ENCODE peak calls at places on chromosome 14, in eight cellular contexts. J, I, X, A, O, W, L and M are unnamed samples.

GRCh38 chr14:86057018-86057667 is 527.2 kb downstream of the FLRT2 start:
- DNase-seq in J (no peak), I (no peak), X (no peak), A (no peak), O (peak), W (peak), L (peak), M (no peak)

GRCh38 chr14:77143071-77143470 is 1.5 kb upstream of the ZDHHC22 start:
- DNase-seq in J (no peak), I (no peak), X (no peak), A (no peak), O (peak), W (no peak), L (peak), M (no peak)

GRCh38 chr14:64891839-64892375 is 12.2 kb upstream of the SPTB start:
- DNase-seq in J (no peak), I (peak), X (peak), A (no peak), O (peak), W (peak), L (peak), M (no peak)

GRCh38 chr14:55846852-55847471 is 267.0 kb downstream of the KTN1 start:
- DNase-seq in J (no peak), I (no peak), X (no peak), A (peak), O (no peak), W (no peak), L (peak), M (no peak)

GRCh38 chr14:102164964-102165363 is 25.3 kb downstream of the WDR20 start:
- DNase-seq in J (no peak), I (no peak), X (no peak), A (no peak), O (no peak), W (no peak), L (no peak), M (no peak)

GRCh38 chr14:96380735-96381134 is 11.2 kb upstream of the AK7 start:
- DNase-seq in J (no peak), I (no peak), X (no peak), A (no peak), O (no peak), W (no peak), L (no peak), M (no peak)

GRCh38 chr14:70289138-70289537 is 70.3 kb downstream of the COX16 start:
- DNase-seq in J (no peak), I (no peak), X (no peak), A (no peak), O (no peak), W (peak), L (no peak), M (no peak)

GRCh38 chr14:60247994-60248696 is 876 bp upstream of the PPM1A start:
- DNase-seq in J (peak), I (peak), X (peak), A (peak), O (peak), W (peak), L (peak), M (peak)

GRCh38 chr14:44316647-44317432 is 190.2 kb downstream of the FSCB start:
- DNase-seq in J (no peak), I (peak), X (no peak), A (no peak), O (no peak), W (no peak), L (no peak), M (no peak)

GRCh38 chr14:71117839-71118743 is 210.8 kb downstream of the PCNX1 start:
- DNase-seq in J (no peak), I (peak), X (no peak), A (no peak), O (no peak), W (peak), L (no peak), M (no peak)

GRCh38 chr14:22386924-22387775 is 201.9 kb downstream of the DAD1 start:
- DNase-seq in J (peak), I (peak), X (peak), A (peak), O (peak), W (peak), L (peak), M (no peak)

GRCh38 chr14:74940956-74941565 is 14.3 kb downstream of the PGF start:
- DNase-seq in J (no peak), I (no peak), X (no peak), A (no peak), O (no peak), W (no peak), L (no peak), M (no peak)

GRCh38 chr14:99733551-99734405 is 49.7 kb downstream of the CYP46A1 start:
- DNase-seq in J (no peak), I (no peak), X (no peak), A (peak), O (no peak), W (no peak), L (peak), M (no peak)

GRCh38 chr14:83842536-83842935 is 1687.4 kb upstream of the FLRT2 start:
- DNase-seq in J (no peak), I (no peak), X (peak), A (no peak), O (peak), W (no peak), L (no peak), M (no peak)

GRCh38 chr14:100609331-100609870 is 22.2 kb upstream of the BEGAIN start:
- DNase-seq in J (no peak), I (no peak), X (no peak), A (peak), O (no peak), W (no peak), L (no peak), M (no peak)

GRCh38 chr14:104593241-104593701 is 11.3 kb downstream of the TMEM179 start:
- DNase-seq in J (no peak), I (no peak), X (no peak), A (no peak), O (no peak), W (no peak), L (peak), M (no peak)

GRCh38 chr14:23636317-23637211 is at the start of gene DHRS2:
- DNase-seq in J (no peak), I (no peak), X (no peak), A (no peak), O (no peak), W (no peak), L (no peak), M (no peak)

GRCh38 chr14:91754185-91754584 is 22.3 kb upstream of the CATSPERB start:
- DNase-seq in J (no peak), I (no peak), X (no peak), A (no peak), O (no peak), W (no peak), L (no peak), M (no peak)

GRCh38 chr14:91283666-91284065 is 39.2 kb upstream of the GPR68 start:
- DNase-seq in J (no peak), I (no peak), X (no peak), A (no peak), O (no peak), W (no peak), L (no peak), M (no peak)

GRCh38 chr14:30291216-30291615 is 267.7 kb upstream of the G2E3 start:
- DNase-seq in J (no peak), I (no peak), X (no peak), A (no peak), O (no peak), W (no peak), L (no peak), M (no peak)

GRCh38 chr14:70988452-70988851 is 81.2 kb downstream of the PCNX1 start:
- DNase-seq in J (no peak), I (no peak), X (no peak), A (no peak), O (peak), W (no peak), L (no peak), M (no peak)

GRCh38 chr14:52877628-52878027 is 73.2 kb downstream of the FERMT2 start:
- DNase-seq in J (no peak), I (no peak), X (no peak), A (no peak), O (no peak), W (no peak), L (no peak), M (no peak)